ENCODE peak calls at places on chromosome 10, in four cellular contexts. G, F, U and O are unnamed samples.

GRCh38 chr10:75033399-75034130 is 77.9 kb upstream of the SAMD8 start:
- DNase-seq in G (no peak), F (no peak), U (peak; percentile 14), O (no peak)

GRCh38 chr10:77253665-77254064 is 383.9 kb downstream of the KCNMA1 start:
- DNase-seq in G (no peak), F (no peak), U (no peak), O (no peak)

GRCh38 chr10:127524229-127524628 is 24.9 kb upstream of the NPS start:
- DNase-seq in G (no peak), F (no peak), U (no peak), O (no peak)

GRCh38 chr10:49739426-49739825 is 22.7 kb downstream of the OGDHL start:
- DNase-seq in G (no peak), F (no peak), U (no peak), O (no peak)

GRCh38 chr10:114538544-114538906 is 119.5 kb downstream of the ABLIM1 start:
- DNase-seq in G (no peak), F (no peak), U (no peak), O (no peak)

GRCh38 chr10:114967071-114967470 is 29.1 kb downstream of the TRUB1 start:
- DNase-seq in G (peak; percentile 33), F (peak; percentile 87), U (no peak), O (peak; percentile 77)

GRCh38 chr10:129934196-129934925 is 29.7 kb downstream of the EBF3 start:
- DNase-seq in G (no peak), F (no peak), U (no peak), O (no peak)

GRCh38 chr10:113357688-113358306 is 195.1 kb upstream of the HABP2 start:
- DNase-seq in G (no peak), F (no peak), U (no peak), O (no peak)

GRCh38 chr10:107971973-107972372 is 807.5 kb upstream of the SORCS1 start:
- DNase-seq in G (peak; percentile 83), F (peak; percentile 68), U (no peak), O (peak; percentile 27)

GRCh38 chr10:3813986-3814831 is 29.2 kb upstream of the KLF6 start:
- DNase-seq in G (peak; percentile 73), F (peak; percentile 68), U (no peak), O (peak; percentile 38)

GRCh38 chr10:31836569-31837406 is 91.8 kb downstream of the ARHGAP12 start:
- DNase-seq in G (peak; percentile 48), F (peak; percentile 80), U (no peak), O (peak; percentile 64)

DNA sequence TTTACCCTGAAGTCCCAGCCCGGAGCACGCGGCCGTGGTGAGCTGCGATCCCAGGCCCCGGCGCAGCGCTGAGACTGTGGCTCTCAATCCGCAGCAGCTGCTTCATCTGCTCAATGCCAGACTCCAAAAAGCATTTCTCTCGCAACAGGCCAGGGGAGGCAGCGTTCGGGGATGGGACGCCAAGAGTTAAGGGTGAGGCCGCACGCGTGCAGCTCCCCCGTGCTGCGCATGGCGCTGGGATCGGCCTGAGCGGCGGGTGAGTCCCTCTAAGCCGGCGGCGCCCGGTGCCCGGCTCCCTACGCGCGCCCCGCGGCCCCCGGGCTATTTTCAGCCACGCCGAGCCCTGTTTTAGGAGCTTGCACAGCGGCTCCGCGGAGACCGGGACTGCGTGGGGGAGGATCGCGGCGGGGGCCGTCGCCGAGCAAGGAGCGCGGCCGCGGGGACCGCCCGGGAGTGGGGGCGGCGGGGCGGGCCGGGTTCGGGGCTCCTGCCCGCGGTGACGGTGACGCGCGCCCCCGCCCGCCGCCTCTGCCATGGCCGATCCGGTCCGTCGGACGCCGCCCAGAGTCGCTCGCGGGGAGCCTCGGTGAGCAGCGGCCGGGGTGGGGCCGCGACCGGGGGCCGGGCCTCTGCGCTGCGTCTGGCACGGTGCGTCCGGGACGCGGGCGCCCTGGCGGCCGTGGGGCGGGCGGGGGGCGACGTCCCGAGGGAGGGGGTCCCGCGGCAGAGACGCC is 29.4 kb upstream of the JAKMIP3 start:
- DNase-seq in G (no peak), F (peak; percentile 18), U (peak; percentile 43), O (peak; percentile 21)
- H3K4me3 ChIP-seq in G (no peak overlapping the region), F (peak overlapping the region; percentile 30), U (peak overlapping the region; percentile 48), O (peak overlapping the region; percentile 17)

DNA sequence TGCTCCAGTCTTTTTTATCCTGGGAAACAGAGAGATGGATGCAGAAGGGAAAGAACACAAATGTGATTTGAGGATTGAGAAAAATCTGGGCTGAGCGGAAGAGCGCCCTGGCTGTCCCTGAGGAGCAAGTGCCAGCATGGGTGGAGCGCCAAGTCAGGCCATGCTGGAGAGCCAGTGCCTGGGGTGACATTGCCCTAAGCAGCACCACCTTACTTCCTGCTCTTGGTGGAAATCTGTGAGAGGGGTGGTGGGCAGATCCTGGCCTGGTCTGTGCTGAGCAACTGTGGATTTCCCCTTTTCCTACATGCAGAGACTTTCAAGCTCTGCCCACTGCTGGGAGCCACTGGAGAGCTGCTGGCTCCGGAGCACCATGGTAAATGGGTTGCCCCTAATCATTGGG is 36.9 kb downstream of the DDIT4 start:
- DNase-seq in G (no peak), F (peak; percentile 45), U (no peak), O (no peak)
- TF ChIP-seq CTCF in G (no peak), F (no peak), U (no peak), O (no peak)

GRCh38 chr10:72525277-72525676 is 100.6 kb downstream of the MICU1 start:
- DNase-seq in G (no peak), F (peak; percentile 18), U (no peak), O (peak; percentile 66)
- H3K4me3 ChIP-seq in G (no peak overlapping the region), F (no peak overlapping the region), U (no peak overlapping the region), O (no peak overlapping the region)

GRCh38 chr10:97499561-97500296 is 1.0 kb downstream of the UBTD1 start:
- DNase-seq in G (peak; percentile 61), F (peak; percentile 58), U (peak; percentile 70), O (peak; percentile 82)

GRCh38 chr10:97497572-97498075 is 598 bp downstream of the MMS19 start:
- DNase-seq in G (peak; percentile 75), F (peak; percentile 87), U (peak; percentile 94), O (peak; percentile 82)

GRCh38 chr10:97500297-97500575 is 1.5 kb downstream of the UBTD1 start:
- DNase-seq in G (no peak), F (no peak), U (no peak), O (no peak)

GRCh38 chr10:97498076-97498840 is at the start of gene MMS19:
- DNase-seq in G (peak; percentile 99), F (peak; percentile 99), U (peak; percentile 99), O (peak; percentile 99)

GRCh38 chr10:97498841-97499560 is at the start of gene UBTD1:
- DNase-seq in G (peak; percentile 39), F (peak; percentile 51), U (peak; percentile 57), O (peak; percentile 33)
- TF ChIP-seq CTCF in G (no peak), F (no peak), U (no peak), O (no peak)

GRCh38 chr10:60293797-60294196 is 95.9 kb downstream of the ANK3 start:
- DNase-seq in G (no peak), F (no peak), U (no peak), O (no peak)
- H3K4me3 ChIP-seq in G (no peak overlapping the region), F (no peak overlapping the region), U (no peak overlapping the region), O (no peak overlapping the region)

DNA sequence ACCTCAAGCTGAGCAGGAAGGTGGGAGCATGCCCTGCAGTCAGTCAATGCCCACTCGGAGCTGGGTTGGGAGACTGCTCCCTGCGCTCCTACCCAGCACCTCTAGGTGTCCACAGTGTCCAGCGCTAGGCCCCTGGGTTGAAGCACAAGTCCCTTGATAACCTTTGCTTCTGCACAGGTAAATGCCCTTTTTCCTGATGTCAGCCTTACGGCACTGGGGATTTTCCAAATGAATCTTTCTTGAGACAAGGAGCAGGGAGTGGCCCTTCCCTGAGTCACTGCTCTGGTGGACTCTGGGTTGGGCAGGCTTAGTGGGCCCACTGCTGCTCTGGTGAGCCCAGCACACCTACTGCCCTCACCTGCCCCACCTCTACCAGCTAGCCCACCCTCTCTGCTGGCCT is 61.9 kb upstream of the OPN4 start:
- DNase-seq in G (no peak), F (no peak), U (no peak), O (no peak)
- TF ChIP-seq CTCF in G (no peak), F (peak; percentile 21), U (no peak), O (peak; percentile 4)